ENCODE peak calls at places on chromosomes 5 and 9, in five cellular contexts. One of them, this sample, is unnamed.

GRCh38 chr9:4489919-4490704 is at the start of gene SLC1A1:
- DNase-seq in left lung: peak
- DNase-seq in HCT116: peak
- DNase-seq in CD8-positive, alpha-beta T cell: peak
- DNase-seq in cardiac fibroblast: peak
- DNase-seq in this sample: peak

GRCh38 chr9:80492221-80492620 is 920.5 kb downstream of the TLE4 start:
- DNase-seq in cardiac fibroblast: peak
- DNase-seq in HCT116: no peak
- DNase-seq in CD8-positive, alpha-beta T cell: no peak
- DNase-seq in left lung: peak
- DNase-seq in this sample: no peak

GRCh38 chr5:36422957-36423356 is 121.3 kb upstream of the RANBP3L start:
- DNase-seq in CD8-positive, alpha-beta T cell: no peak
- DNase-seq in cardiac fibroblast: peak
- DNase-seq in HCT116: no peak
- DNase-seq in left lung: no peak
- DNase-seq in this sample: no peak

GRCh38 chr5:149982505-149982904 is 17.9 kb downstream of the TIGD6 start:
- DNase-seq in HCT116: no peak
- DNase-seq in left lung: no peak
- DNase-seq in CD8-positive, alpha-beta T cell: no peak
- DNase-seq in cardiac fibroblast: no peak
- DNase-seq in this sample: no peak

GRCh38 chr5:163563112-163563511 is 57.7 kb downstream of the MAT2B start:
- DNase-seq in CD8-positive, alpha-beta T cell: no peak
- DNase-seq in cardiac fibroblast: no peak
- DNase-seq in left lung: no peak
- DNase-seq in HCT116: no peak
- DNase-seq in this sample: no peak

GRCh38 chr9:5144217-5144616 is 41.2 kb downstream of the INSL6 start:
- DNase-seq in HCT116: no peak
- DNase-seq in CD8-positive, alpha-beta T cell: no peak
- DNase-seq in left lung: no peak
- DNase-seq in cardiac fibroblast: no peak
- DNase-seq in this sample: no peak

GRCh38 chr5:172414618-172415599 is 39.4 kb downstream of the SH3PXD2B start:
- DNase-seq in CD8-positive, alpha-beta T cell: no peak
- DNase-seq in cardiac fibroblast: no peak
- DNase-seq in left lung: no peak
- DNase-seq in HCT116: no peak
- DNase-seq in this sample: peak

GRCh38 chr5:144142030-144142825 is 28.2 kb downstream of the YIPF5 start:
- DNase-seq in cardiac fibroblast: peak
- DNase-seq in HCT116: peak
- DNase-seq in left lung: no peak
- DNase-seq in CD8-positive, alpha-beta T cell: no peak
- DNase-seq in this sample: no peak

GRCh38 chr9:89659473-89660256 is 54.9 kb downstream of the GADD45G start:
- DNase-seq in CD8-positive, alpha-beta T cell: no peak
- DNase-seq in HCT116: no peak
- DNase-seq in left lung: peak
- DNase-seq in cardiac fibroblast: no peak
- DNase-seq in this sample: no peak

GRCh38 chr9:137411670-137412380 is 11.1 kb downstream of the EXD3 start:
- DNase-seq in cardiac fibroblast: peak
- DNase-seq in CD8-positive, alpha-beta T cell: no peak
- DNase-seq in HCT116: peak
- DNase-seq in left lung: peak
- DNase-seq in this sample: peak

GRCh38 chr5:170159101-170159698 is 53.5 kb downstream of the FOXI1 start:
- DNase-seq in HCT116: no peak
- DNase-seq in cardiac fibroblast: peak
- DNase-seq in CD8-positive, alpha-beta T cell: no peak
- DNase-seq in left lung: no peak
- DNase-seq in this sample: no peak

GRCh38 chr9:91207481-91207888 is 154.2 kb downstream of the AUH start:
- DNase-seq in HCT116: no peak
- DNase-seq in CD8-positive, alpha-beta T cell: no peak
- DNase-seq in cardiac fibroblast: peak
- DNase-seq in left lung: no peak
- DNase-seq in this sample: no peak

GRCh38 chr9:93372391-93372790 is 79.1 kb upstream of the FAM120A start:
- DNase-seq in left lung: no peak
- DNase-seq in cardiac fibroblast: no peak
- DNase-seq in HCT116: no peak
- DNase-seq in CD8-positive, alpha-beta T cell: no peak
- DNase-seq in this sample: no peak

GRCh38 chr9:14203366-14204056 is 110.4 kb downstream of the NFIB start:
- DNase-seq in CD8-positive, alpha-beta T cell: no peak
- DNase-seq in left lung: peak
- DNase-seq in HCT116: no peak
- DNase-seq in cardiac fibroblast: peak
- DNase-seq in this sample: peak

GRCh38 chr5:105587963-105588662 is 2025.5 kb upstream of the NUDT12 start:
- DNase-seq in cardiac fibroblast: peak
- DNase-seq in HCT116: no peak
- DNase-seq in left lung: no peak
- DNase-seq in CD8-positive, alpha-beta T cell: no peak
- DNase-seq in this sample: no peak

GRCh38 chr9:10366171-10366779 is 246.5 kb downstream of the PTPRD start:
- DNase-seq in CD8-positive, alpha-beta T cell: no peak
- DNase-seq in HCT116: peak
- DNase-seq in left lung: no peak
- DNase-seq in cardiac fibroblast: peak
- DNase-seq in this sample: no peak

GRCh38 chr5:170480277-170480676 is 23.5 kb upstream of the KCNIP1 start:
- DNase-seq in HCT116: no peak
- DNase-seq in left lung: no peak
- DNase-seq in CD8-positive, alpha-beta T cell: no peak
- DNase-seq in cardiac fibroblast: no peak
- DNase-seq in this sample: no peak

GRCh38 chr5:153525536-153525935 is 35.1 kb downstream of the GRIA1 start:
- DNase-seq in left lung: no peak
- DNase-seq in cardiac fibroblast: no peak
- DNase-seq in HCT116: no peak
- DNase-seq in CD8-positive, alpha-beta T cell: no peak
- DNase-seq in this sample: no peak

GRCh38 chr5:139149477-139150199 is 48.5 kb downstream of the SIL1 start:
- DNase-seq in left lung: no peak
- DNase-seq in CD8-positive, alpha-beta T cell: no peak
- DNase-seq in cardiac fibroblast: peak
- DNase-seq in HCT116: no peak
- DNase-seq in this sample: no peak

GRCh38 chr9:13033959-13034695 is 245.4 kb downstream of the MPDZ start:
- DNase-seq in cardiac fibroblast: peak
- DNase-seq in HCT116: peak
- DNase-seq in left lung: peak
- DNase-seq in CD8-positive, alpha-beta T cell: no peak
- DNase-seq in this sample: peak

GRCh38 chr5:103561670-103562069 is 919 bp downstream of the NUDT12 start:
- DNase-seq in HCT116: no peak
- DNase-seq in left lung: no peak
- DNase-seq in cardiac fibroblast: no peak
- DNase-seq in CD8-positive, alpha-beta T cell: no peak
- DNase-seq in this sample: no peak

GRCh38 chr9:123176949-123177348 is 91.4 kb downstream of the STRBP start:
- DNase-seq in HCT116: no peak
- DNase-seq in cardiac fibroblast: no peak
- DNase-seq in CD8-positive, alpha-beta T cell: no peak
- DNase-seq in left lung: no peak
- DNase-seq in this sample: no peak

GRCh38 chr9:123174079-123174478 is 94.3 kb downstream of the STRBP start:
- DNase-seq in CD8-positive, alpha-beta T cell: no peak
- DNase-seq in left lung: no peak
- DNase-seq in cardiac fibroblast: no peak
- DNase-seq in HCT116: no peak
- DNase-seq in this sample: no peak

GRCh38 chr9:123174887-123175518 is 93.4 kb downstream of the STRBP start:
- DNase-seq in CD8-positive, alpha-beta T cell: no peak
- DNase-seq in HCT116: no peak
- DNase-seq in cardiac fibroblast: no peak
- DNase-seq in left lung: no peak
- DNase-seq in this sample: no peak

GRCh38 chr9:123176230-123176629 is 92.2 kb downstream of the STRBP start:
- DNase-seq in cardiac fibroblast: peak
- DNase-seq in CD8-positive, alpha-beta T cell: no peak
- DNase-seq in left lung: no peak
- DNase-seq in HCT116: no peak
- DNase-seq in this sample: no peak
- H3K4me3 ChIP-seq in cardiac fibroblast: no peak
- H3K4me3 ChIP-seq in CD8-positive, alpha-beta T cell: no peak
- H3K4me3 ChIP-seq in left lung: no peak
- H3K4me3 ChIP-seq in HCT116: no peak
- H3K4me3 ChIP-seq in this sample: no peak

DNA sequence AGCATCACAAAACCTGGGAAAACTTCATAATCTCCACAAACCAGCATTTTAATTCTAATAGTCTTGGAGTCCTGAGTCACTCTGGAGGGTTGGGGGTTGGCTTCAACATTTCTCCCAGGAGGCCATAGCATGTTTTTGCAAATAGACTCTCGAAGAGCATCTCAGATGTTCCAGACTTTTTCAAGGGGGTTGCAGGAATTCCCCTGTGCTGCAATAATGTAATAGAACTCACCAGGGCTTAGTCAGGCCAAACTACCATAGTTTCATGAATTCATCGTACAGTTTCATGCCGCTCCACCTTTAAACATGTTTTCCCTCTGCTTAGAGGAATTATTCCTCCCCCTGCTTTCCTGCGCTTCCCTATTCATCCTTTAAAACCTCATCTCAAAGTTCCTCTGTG is 499.5 kb upstream of the KLF4 start:
- DNase-seq in CD8-positive, alpha-beta T cell: no peak
- DNase-seq in HCT116: no peak
- DNase-seq in cardiac fibroblast: peak
- DNase-seq in left lung: no peak
- DNase-seq in this sample: no peak
- H3K4me3 ChIP-seq in CD8-positive, alpha-beta T cell: no peak
- H3K4me3 ChIP-seq in HCT116: no peak
- H3K4me3 ChIP-seq in cardiac fibroblast: no peak
- H3K4me3 ChIP-seq in left lung: no peak
- H3K4me3 ChIP-seq in this sample: no peak

DNA sequence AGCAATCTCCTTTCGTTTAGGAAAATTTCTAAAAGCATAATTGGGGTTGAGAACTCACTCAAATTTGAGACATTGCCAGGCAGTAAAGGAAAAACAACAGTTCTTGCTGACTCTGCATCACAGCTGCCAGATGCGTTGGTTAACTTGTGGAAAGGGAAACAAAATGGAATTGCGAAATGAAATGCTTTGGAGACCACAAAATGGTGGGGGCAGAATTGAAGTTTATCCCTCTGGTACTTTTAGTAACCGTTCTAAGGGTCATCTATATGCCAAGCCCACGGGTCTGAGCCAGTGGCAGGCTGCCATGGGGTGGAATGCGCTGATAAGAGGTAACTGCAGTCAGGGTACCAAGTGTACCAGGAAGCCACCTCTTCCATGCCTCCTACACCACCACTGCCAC is 28.6 kb upstream of the SELENOP start:
- DNase-seq in left lung: peak
- DNase-seq in CD8-positive, alpha-beta T cell: no peak
- DNase-seq in HCT116: no peak
- DNase-seq in cardiac fibroblast: peak
- DNase-seq in this sample: peak
- H3K4me3 ChIP-seq in left lung: no peak
- H3K4me3 ChIP-seq in CD8-positive, alpha-beta T cell: no peak
- H3K4me3 ChIP-seq in HCT116: no peak
- H3K4me3 ChIP-seq in cardiac fibroblast: no peak
- H3K4me3 ChIP-seq in this sample: no peak

GRCh38 chr5:168579987-168580508 is 880 bp upstream of the PANK3 start:
- DNase-seq in cardiac fibroblast: no peak
- DNase-seq in HCT116: no peak
- DNase-seq in CD8-positive, alpha-beta T cell: no peak
- DNase-seq in left lung: no peak
- DNase-seq in this sample: no peak
- H3K4me3 ChIP-seq in cardiac fibroblast: no peak
- H3K4me3 ChIP-seq in HCT116: peak
- H3K4me3 ChIP-seq in CD8-positive, alpha-beta T cell: peak
- H3K4me3 ChIP-seq in left lung: peak
- H3K4me3 ChIP-seq in this sample: peak

GRCh38 chr5:1109542-1110259 is 2.2 kb downstream of the SLC12A7 start:
- DNase-seq in cardiac fibroblast: no peak
- DNase-seq in HCT116: no peak
- DNase-seq in left lung: no peak
- DNase-seq in CD8-positive, alpha-beta T cell: no peak
- DNase-seq in this sample: no peak

GRCh38 chr5:1108865-1109174 is 3.0 kb downstream of the SLC12A7 start:
- DNase-seq in cardiac fibroblast: no peak
- DNase-seq in HCT116: no peak
- DNase-seq in left lung: no peak
- DNase-seq in CD8-positive, alpha-beta T cell: no peak
- DNase-seq in this sample: no peak

GRCh38 chr5:1110930-1111726 is 735 bp downstream of the SLC12A7 start:
- DNase-seq in CD8-positive, alpha-beta T cell: no peak
- DNase-seq in HCT116: no peak
- DNase-seq in cardiac fibroblast: no peak
- DNase-seq in left lung: no peak
- DNase-seq in this sample: no peak

GRCh38 chr5:1111727-1112289 is at the start of gene SLC12A7:
- DNase-seq in cardiac fibroblast: no peak
- DNase-seq in HCT116: no peak
- DNase-seq in CD8-positive, alpha-beta T cell: peak
- DNase-seq in left lung: peak
- DNase-seq in this sample: peak

GRCh38 chr5:1110260-1110929 is 1.5 kb downstream of the SLC12A7 start:
- DNase-seq in left lung: no peak
- DNase-seq in HCT116: no peak
- DNase-seq in CD8-positive, alpha-beta T cell: peak
- DNase-seq in cardiac fibroblast: no peak
- DNase-seq in this sample: no peak
- H3K4me3 ChIP-seq in left lung: peak
- H3K4me3 ChIP-seq in HCT116: peak
- H3K4me3 ChIP-seq in CD8-positive, alpha-beta T cell: peak
- H3K4me3 ChIP-seq in cardiac fibroblast: peak
- H3K4me3 ChIP-seq in this sample: peak